ENCODE peak calls at places on chromosomes 1 and 21, in eight cellular contexts. C is NB4, H is AG04449, G is mammary epithelial cell, T is testis, N is neural progenitor cell, W is ascending aorta, I is uterus. V is an unnamed sample.

GRCh38 chr1:58580186-58580585 is 3.1 kb upstream of the TACSTD2 start:
- DNase-seq in G (no peak), H (no peak), T (no peak), I (no peak), N (no peak), C (no peak), W (no peak), V (no peak)

GRCh38 chr21:44763451-44764318 is 37.9 kb downstream of the UBE2G2 start:
- DNase-seq in T (no peak), N (no peak), C (no peak), H (no peak), G (no peak), W (no peak), I (no peak), V (no peak)

GRCh38 chr1:3285341-3285740 is 169.1 kb upstream of the ARHGEF16 start:
- DNase-seq in N (no peak), C (no peak), W (no peak), H (no peak), G (no peak), T (no peak), I (no peak), V (no peak)

GRCh38 chr1:15476927-15477326 is 1.0 kb downstream of the CELA2B start:
- DNase-seq in C (peak; percentile 36), I (no peak), T (no peak), W (no peak), G (no peak), H (no peak), N (no peak), V (no peak)

GRCh38 chr1:78722947-78723346 is 73.3 kb downstream of the IFI44 start:
- DNase-seq in W (no peak), G (no peak), I (no peak), T (no peak), H (peak; percentile 87), C (no peak), N (no peak), V (no peak)

GRCh38 chr21:41928621-41929220 is 25.1 kb downstream of the C2CD2 start:
- DNase-seq in N (no peak), G (no peak), H (no peak), W (no peak), T (no peak), C (peak; percentile 81), I (no peak), V (peak; percentile 21)

GRCh38 chr1:225999912-226000337 is 782 bp upstream of the SDE2 start:
- DNase-seq in T (no peak), C (no peak), H (no peak), N (no peak), W (no peak), I (no peak), G (no peak), V (no peak)

GRCh38 chr1:228141082-228141870 is 1.2 kb downstream of the GUK1 start:
- DNase-seq in T (peak; percentile 79), H (no peak), G (peak; percentile 42), C (no peak), I (peak; percentile 51), N (no peak), W (peak; percentile 74), V (peak; percentile 63)

GRCh38 chr1:207672525-207673130 is 27.7 kb downstream of the CR1L start:
- DNase-seq in T (no peak), G (peak; percentile 31), C (peak; percentile 73), W (no peak), I (no peak), N (peak; percentile 70), H (no peak), V (no peak)

GRCh38 chr1:68495968-68496679 is 758 bp downstream of the DEPDC1 start:
- DNase-seq in T (no peak), G (peak; percentile 6), N (peak; percentile 13), I (no peak), W (no peak), C (peak; percentile 29), H (no peak), V (no peak)

GRCh38 chr1:83766182-83766825 is 232.6 kb downstream of the TTLL7 start:
- DNase-seq in G (no peak), I (no peak), T (no peak), H (no peak), C (no peak), W (no peak), N (no peak), V (no peak)

GRCh38 chr1:154972517-154973343 is 1.8 kb upstream of the CKS1B start:
- DNase-seq in C (no peak), G (peak; percentile 97), T (peak; percentile 46), I (peak; percentile 71), W (peak; percentile 95), N (peak; percentile 94), H (peak; percentile 84), V (peak; percentile 74)

GRCh38 chr1:245276426-245276825 is 121.6 kb downstream of the KIF26B start:
- DNase-seq in T (no peak), H (no peak), N (no peak), C (no peak), G (no peak), I (no peak), W (no peak), V (no peak)

GRCh38 chr1:109499661-109500536 is 6.0 kb downstream of the CYB561D1 start:
- DNase-seq in C (peak; percentile 81), G (peak; percentile 34), H (no peak), T (peak; percentile 67), W (peak; percentile 72), N (peak; percentile 64), I (no peak), V (peak; percentile 74)
- TF ChIP-seq CTCF in C (peak; percentile 67), G (peak; percentile 50), H (peak; percentile 41), T (no peak), W (peak; percentile 35), N (peak; percentile 56), I (peak; percentile 14), V (peak; percentile 38)

GRCh38 chr1:89065077-89065868 is at the start of gene GBP1:
- DNase-seq in C (no peak), N (no peak), G (peak; percentile 76), H (peak; percentile 61), W (no peak), I (peak; percentile 66), T (peak; percentile 22), V (peak; percentile 22)

GRCh38 chr1:89070509-89070908 is 5.5 kb upstream of the GBP1 start:
- DNase-seq in C (no peak), T (no peak), I (no peak), G (no peak), H (no peak), N (no peak), W (no peak), V (no peak)

GRCh38 chr1:89068291-89068690 is 3.3 kb upstream of the GBP1 start:
- DNase-seq in N (no peak), G (peak; percentile 41), W (no peak), C (no peak), H (peak; percentile 73), T (no peak), I (no peak), V (no peak)

GRCh38 chr1:89069955-89070354 is 4.9 kb upstream of the GBP1 start:
- DNase-seq in I (no peak), W (no peak), T (no peak), N (no peak), H (no peak), G (no peak), C (no peak), V (no peak)
- H3K4me3 ChIP-seq in I (peak overlapping the region; percentile 31), W (peak overlapping the region; percentile 23), T (no peak overlapping the region), N (no peak overlapping the region), H (no peak overlapping the region), G (peak overlapping the region; percentile 20), C (peak overlapping the region; percentile 35), V (no peak overlapping the region)

GRCh38 chr1:162988869-162989268 is 80.3 kb upstream of the RGS4 start:
- DNase-seq in T (no peak), H (no peak), I (no peak), W (no peak), C (no peak), N (no peak), G (no peak), V (no peak)
- TF ChIP-seq CTCF in T (no peak), H (no peak), I (no peak), W (no peak), C (no peak), N (peak; percentile 35), G (peak; percentile 17), V (no peak)

DNA sequence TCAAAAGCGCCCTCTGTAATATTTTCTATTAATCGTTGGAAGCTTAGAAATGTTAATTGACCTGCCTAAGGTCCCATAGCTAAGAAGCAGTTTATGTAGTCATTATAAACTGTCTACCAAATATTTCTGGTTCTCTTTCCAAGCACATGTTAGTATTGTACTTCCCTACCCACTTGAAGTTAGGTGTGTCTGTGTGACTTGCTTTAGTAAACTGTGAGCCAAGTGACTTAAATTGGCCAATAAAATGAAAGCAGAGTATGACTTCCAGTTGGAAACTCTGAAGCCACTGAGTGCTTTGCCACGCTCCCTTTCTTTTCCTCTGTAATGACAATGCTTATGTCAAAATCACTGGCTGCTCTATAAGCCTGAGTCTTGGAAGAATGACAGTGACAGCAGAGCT is 20.6 kb upstream of the ADAMTS1 start:
- DNase-seq in H (no peak), T (no peak), C (no peak), I (no peak), G (no peak), W (no peak), N (no peak), V (no peak)
- H3K4me3 ChIP-seq in H (no peak overlapping the region), T (no peak overlapping the region), C (no peak overlapping the region), I (no peak overlapping the region), G (no peak overlapping the region), W (no peak overlapping the region), N (no peak overlapping the region), V (no peak overlapping the region)

GRCh38 chr1:189220750-189221149 is 1256.9 kb downstream of the BRINP3 start:
- DNase-seq in I (no peak), C (peak; percentile 2), W (no peak), N (no peak), G (no peak), H (no peak), T (no peak), V (no peak)
- TF ChIP-seq CTCF in I (no peak), C (peak; percentile 27), W (no peak), N (peak; percentile 39), G (peak; percentile 20), H (no peak), T (no peak), V (no peak)

GRCh38 chr1:39275836-39276507 is 71.5 kb downstream of the MACF1 start:
- DNase-seq in W (no peak), C (no peak), G (peak; percentile 82), I (no peak), H (no peak), N (no peak), T (no peak), V (no peak)

GRCh38 chr1:39270368-39270767 is 65.9 kb downstream of the MACF1 start:
- DNase-seq in W (no peak), G (no peak), I (no peak), N (no peak), C (no peak), T (no peak), H (no peak), V (peak; percentile 40)

GRCh38 chr1:39269791-39270342 is 65.4 kb downstream of the MACF1 start:
- DNase-seq in G (peak; percentile 55), I (peak; percentile 76), T (no peak), H (peak; percentile 45), W (no peak), C (peak; percentile 78), N (peak; percentile 56), V (no peak)

GRCh38 chr1:39272027-39272790 is 67.7 kb downstream of the MACF1 start:
- DNase-seq in W (no peak), I (no peak), G (no peak), N (no peak), H (no peak), C (no peak), T (no peak), V (peak; percentile 67)

DNA sequence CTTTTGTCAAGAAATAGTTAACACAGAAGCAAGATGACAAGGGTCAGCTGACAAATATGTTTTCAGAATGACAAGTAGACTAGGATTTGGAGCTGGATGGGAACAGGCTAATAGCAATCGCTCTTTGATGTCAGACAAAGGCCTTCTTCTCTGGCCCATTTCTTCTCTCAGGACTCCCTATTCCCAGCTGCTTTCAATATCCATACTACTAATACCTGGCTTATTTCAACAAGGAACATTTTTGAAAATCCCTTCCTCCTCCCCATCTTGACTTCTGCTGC is 68.2 kb downstream of the MACF1 start:
- DNase-seq in H (no peak), C (no peak), G (no peak), W (no peak), I (no peak), N (no peak), T (no peak), V (no peak)
- H3K4me3 ChIP-seq in H (no peak overlapping the region), C (no peak overlapping the region), G (no peak overlapping the region), W (no peak overlapping the region), I (no peak overlapping the region), N (no peak overlapping the region), T (no peak overlapping the region), V (no peak overlapping the region)

V was measured in body of pancreas.